ENCODE peak calls at places on chromosomes 4 and X, in seven cellular contexts. M is tibial artery, X is glutamatergic neuron, J is AG04450, R is WERI-Rb-1, U is AG09319, Z is psoas muscle. N is an unnamed sample.

GRCh38 chrX:129736491-129736890 is 2.3 kb upstream of the XPNPEP2 start:
- DNase-seq in M (no peak), X (no peak), J (no peak), R (no peak), U (no peak), Z (no peak), N (no peak)

GRCh38 chr4:107561481-107561880 is 158.6 kb downstream of the PAPSS1 start:
- DNase-seq in M (no peak), X (no peak), J (no peak), R (no peak), U (no peak), Z (no peak), N (no peak)

GRCh38 chr4:169634975-169635374 is 14.6 kb downstream of the CLCN3 start:
- DNase-seq in M (no peak), X (no peak), J (no peak), R (no peak), U (no peak), Z (no peak), N (no peak)

GRCh38 chr4:5788144-5788543 is 77.1 kb downstream of the EVC start:
- DNase-seq in M (no peak), X (no peak), J (no peak), R (no peak), U (no peak), Z (no peak), N (no peak)

GRCh38 chrX:72169008-72169728 is 12.4 kb upstream of the PIN4 start:
- DNase-seq in M (no peak), X (no peak), J (no peak), R (no peak), U (no peak), Z (no peak), N (no peak)

GRCh38 chrX:131288738-131289511 is at the start of gene IGSF1:
- DNase-seq in M (no peak), X (peak; percentile 40), J (no peak), R (no peak), U (no peak), Z (no peak), N (no peak)

GRCh38 chrX:145821291-145821897 is 3.8 kb downstream of the SLITRK2 start:
- DNase-seq in M (no peak), X (peak; percentile 66), J (no peak), R (peak; percentile 11), U (no peak), Z (no peak), N (no peak)

GRCh38 chrX:115563633-115564182 is 2.7 kb downstream of the PLS3 start:
- DNase-seq in M (no peak), X (no peak), J (no peak), R (no peak), U (no peak), Z (no peak), N (peak; percentile 33)

GRCh38 chr4:126427781-126428360 is 1113.1 kb downstream of the FAT4 start:
- DNase-seq in M (no peak), X (no peak), J (no peak), R (no peak), U (no peak), Z (no peak), N (no peak)

GRCh38 chr4:1407657-1408333 is 1.6 kb upstream of the NKX1-1 start:
- DNase-seq in M (no peak), X (peak; percentile 18), J (no peak), R (peak; percentile 17), U (no peak), Z (no peak), N (peak; percentile 38)

GRCh38 chr4:140149851-140150635 is 3.9 kb downstream of the MAML3 start:
- DNase-seq in M (peak; percentile 75), X (peak; percentile 72), J (no peak), R (peak; percentile 83), U (no peak), Z (peak; percentile 80), N (peak; percentile 52)

GRCh38 chrX:37697169-37697760 is 11.7 kb downstream of the XK start:
- DNase-seq in M (no peak), X (no peak), J (no peak), R (no peak), U (no peak), Z (no peak), N (no peak)

GRCh38 chrX:84189125-84189524 is 1.1 kb upstream of the RPS6KA6 start:
- DNase-seq in M (no peak), X (no peak), J (no peak), R (no peak), U (no peak), Z (no peak), N (no peak)

GRCh38 chr4:53128959-53129358 is 236.9 kb downstream of the SCFD2 start:
- DNase-seq in M (peak; percentile 31), X (no peak), J (no peak), R (no peak), U (no peak), Z (no peak), N (no peak)

GRCh38 chr4:168631241-168632151 is 134.6 kb downstream of the PALLD start:
- DNase-seq in M (peak; percentile 43), X (peak; percentile 80), J (no peak), R (peak; percentile 80), U (no peak), Z (peak; percentile 82), N (no peak)
- TF ChIP-seq CTCF in M (peak; percentile 59), X (no peak), J (peak; percentile 54), R (peak; percentile 60), U (peak; percentile 38), Z (peak; percentile 52), N (no peak)

GRCh38 chr4:3226944-3227343 is 22.0 kb upstream of the MSANTD1 start:
- DNase-seq in M (no peak), X (no peak), J (no peak), R (no peak), U (no peak), Z (peak; percentile 28), N (no peak)

GRCh38 chr4:3229964-3230363 is 19.0 kb upstream of the MSANTD1 start:
- DNase-seq in M (no peak), X (no peak), J (no peak), R (no peak), U (no peak), Z (peak; percentile 40), N (no peak)

GRCh38 chr4:3229328-3229727 is 19.6 kb upstream of the MSANTD1 start:
- DNase-seq in M (no peak), X (no peak), J (no peak), R (no peak), U (no peak), Z (peak; percentile 17), N (no peak)

GRCh38 chr4:3227878-3228675 is 20.9 kb upstream of the MSANTD1 start:
- DNase-seq in M (no peak), X (no peak), J (no peak), R (no peak), U (no peak), Z (peak; percentile 40), N (no peak)

GRCh38 chr4:3228881-3229280 is 20.1 kb upstream of the MSANTD1 start:
- DNase-seq in M (no peak), X (no peak), J (no peak), R (no peak), U (no peak), Z (peak; percentile 16), N (no peak)
- TF ChIP-seq CTCF in M (no peak), X (no peak), J (no peak), R (no peak), U (no peak), Z (no peak), N (no peak)

DNA sequence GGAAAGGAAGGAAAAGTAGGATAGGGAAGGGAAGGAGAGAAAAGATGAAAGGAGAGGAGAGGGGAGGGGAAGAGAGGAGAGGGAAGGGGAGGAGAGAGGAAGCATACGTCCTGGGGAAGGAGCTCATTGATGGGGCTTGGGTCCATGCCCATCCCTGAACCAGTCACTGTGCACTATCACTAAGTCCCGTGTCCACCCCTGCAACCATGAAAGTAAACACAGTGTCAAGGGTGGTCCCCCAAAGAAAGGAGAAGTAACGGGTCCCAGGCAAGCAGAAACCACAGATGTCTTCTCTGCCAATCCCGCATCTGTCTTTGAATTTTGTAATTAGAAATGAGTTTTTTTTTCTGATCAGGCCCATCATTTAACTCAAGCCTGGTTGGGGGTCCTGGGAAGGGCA is 55.2 kb downstream of the LGI2 start:
- DNase-seq in M (peak; percentile 43), X (no peak), J (no peak), R (no peak), U (no peak), Z (no peak), N (no peak)
- TF ChIP-seq CTCF in M (no peak), X (no peak), J (no peak), R (no peak), U (no peak), Z (no peak), N (no peak)

DNA sequence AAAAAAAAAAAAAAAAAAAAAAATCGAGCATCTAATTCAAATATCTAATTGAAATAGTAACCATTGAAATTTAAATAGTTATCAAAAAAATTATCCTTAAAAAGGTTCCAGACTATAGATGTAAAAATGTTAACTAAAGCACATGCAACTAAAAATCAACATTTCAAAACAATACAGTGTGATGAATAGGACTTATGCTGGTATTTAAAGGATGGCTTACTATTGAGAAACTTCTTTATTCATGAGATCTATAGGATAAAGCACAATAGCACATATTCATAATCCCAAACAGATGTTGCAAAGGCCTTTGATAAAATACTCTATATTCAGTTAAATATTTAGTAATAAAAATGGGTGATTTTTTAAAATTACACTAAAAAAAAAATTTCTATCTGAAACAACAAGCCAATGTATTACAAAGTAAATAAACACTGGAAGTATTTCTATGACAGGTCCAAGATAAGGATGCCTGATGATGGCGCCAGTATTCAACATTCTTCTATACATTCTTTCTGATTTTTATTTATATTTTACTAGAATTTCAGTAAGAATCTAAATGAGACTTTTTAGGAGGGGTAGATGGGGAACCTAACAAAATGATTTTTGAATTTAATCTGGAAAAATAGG is 26.3 kb downstream of the DCLK2 start:
- DNase-seq in M (no peak), X (no peak), J (no peak), R (no peak), U (no peak), Z (no peak), N (no peak)
- TF ChIP-seq CTCF in M (no peak), X (no peak), J (no peak), R (no peak), U (no peak), Z (no peak), N (no peak)

GRCh38 chr4:41177016-41177415 is 37.3 kb downstream of the APBB2 start:
- DNase-seq in M (no peak), X (no peak), J (no peak), R (no peak), U (no peak), Z (no peak), N (no peak)
- TF ChIP-seq CTCF in M (peak; percentile 6), X (no peak), J (peak; percentile 29), R (no peak), U (peak; percentile 36), Z (no peak), N (no peak)

GRCh38 chr4:74794341-74794801 is at the start of gene BTC:
- DNase-seq in M (peak; percentile 23), X (peak; percentile 33), J (no peak), R (peak; percentile 73), U (no peak), Z (peak; percentile 47), N (peak; percentile 24)
- TF ChIP-seq CTCF in M (peak; percentile 21), X (no peak), J (peak; percentile 35), R (peak; percentile 73), U (peak; percentile 31), Z (no peak), N (no peak)

GRCh38 chr4:157204634-157205244 is 15.8 kb upstream of the GRIA2 start:
- DNase-seq in M (no peak), X (peak; percentile 75), J (no peak), R (peak; percentile 33), U (no peak), Z (no peak), N (peak; percentile 27)
- TF ChIP-seq CTCF in M (peak; percentile 20), X (peak; percentile 68), J (peak; percentile 44), R (peak; percentile 55), U (peak; percentile 48), Z (peak; percentile 22), N (peak; percentile 69)

N was measured in GM13977.